ENCODE peak calls at places on chromosomes 3 and 15, in ten cellular contexts. One of them, this sample, is unnamed. For H3K4me1, the result is how much of the 10 kb centered on the place peaks cover.

GRCh38 chr15:72472907-72473669 is 1.0 kb upstream of the ARIH1 start:
- DNase-seq in GM12878: peak
- DNase-seq in SJSA1: no peak
- DNase-seq in adrenal gland: no peak
- DNase-seq in GM23248: peak
- DNase-seq in cardiac muscle cell: no peak
- DNase-seq in K562: peak
- DNase-seq in A549: no peak
- DNase-seq in neuronal stem cell: peak
- DNase-seq in hepatocyte: peak
- DNase-seq in this sample: no peak

GRCh38 chr3:66449411-66449931 is 51.4 kb downstream of the LRIG1 start:
- DNase-seq in hepatocyte: no peak
- DNase-seq in neuronal stem cell: no peak
- DNase-seq in GM23248: no peak
- DNase-seq in K562: no peak
- DNase-seq in A549: no peak
- DNase-seq in GM12878: no peak
- DNase-seq in adrenal gland: no peak
- DNase-seq in SJSA1: no peak
- DNase-seq in cardiac muscle cell: no peak
- DNase-seq in this sample: peak

GRCh38 chr15:44720460-44721185 is 9.3 kb downstream of the B2M start:
- DNase-seq in A549: no peak
- DNase-seq in GM12878: no peak
- DNase-seq in neuronal stem cell: no peak
- DNase-seq in GM23248: no peak
- DNase-seq in SJSA1: no peak
- DNase-seq in cardiac muscle cell: no peak
- DNase-seq in adrenal gland: no peak
- DNase-seq in K562: no peak
- DNase-seq in hepatocyte: no peak
- DNase-seq in this sample: no peak

GRCh38 chr3:135753506-135753905 is 212.0 kb upstream of the PPP2R3A start:
- DNase-seq in A549: no peak
- DNase-seq in GM23248: no peak
- DNase-seq in hepatocyte: no peak
- DNase-seq in cardiac muscle cell: no peak
- DNase-seq in SJSA1: no peak
- DNase-seq in adrenal gland: no peak
- DNase-seq in K562: no peak
- DNase-seq in GM12878: no peak
- DNase-seq in neuronal stem cell: no peak
- DNase-seq in this sample: no peak

GRCh38 chr3:194424373-194424772 is 25.3 kb upstream of the GP5 start:
- DNase-seq in GM23248: no peak
- DNase-seq in cardiac muscle cell: no peak
- DNase-seq in adrenal gland: no peak
- DNase-seq in SJSA1: no peak
- DNase-seq in GM12878: no peak
- DNase-seq in hepatocyte: no peak
- DNase-seq in A549: no peak
- DNase-seq in K562: no peak
- DNase-seq in neuronal stem cell: no peak
- DNase-seq in this sample: no peak

GRCh38 chr15:79834496-79834895 is 62.3 kb downstream of the MTHFS start:
- DNase-seq in A549: no peak
- DNase-seq in GM12878: no peak
- DNase-seq in K562: no peak
- DNase-seq in GM23248: no peak
- DNase-seq in cardiac muscle cell: peak
- DNase-seq in adrenal gland: peak
- DNase-seq in neuronal stem cell: no peak
- DNase-seq in SJSA1: no peak
- DNase-seq in hepatocyte: peak
- DNase-seq in this sample: no peak

GRCh38 chr3:32685604-32686185 is 707 bp downstream of the CNOT10 start:
- DNase-seq in hepatocyte: no peak
- DNase-seq in GM23248: peak
- DNase-seq in SJSA1: no peak
- DNase-seq in K562: no peak
- DNase-seq in adrenal gland: no peak
- DNase-seq in neuronal stem cell: peak
- DNase-seq in A549: peak
- DNase-seq in GM12878: no peak
- DNase-seq in cardiac muscle cell: no peak
- DNase-seq in this sample: no peak

GRCh38 chr15:40344631-40345120 is 3.9 kb upstream of the CCDC9B start:
- DNase-seq in neuronal stem cell: no peak
- DNase-seq in cardiac muscle cell: peak
- DNase-seq in SJSA1: peak
- DNase-seq in K562: peak
- DNase-seq in adrenal gland: peak
- DNase-seq in GM12878: no peak
- DNase-seq in GM23248: peak
- DNase-seq in A549: peak
- DNase-seq in hepatocyte: peak
- DNase-seq in this sample: peak

GRCh38 chr3:138384971-138385370 is 36.6 kb downstream of the MRAS start:
- DNase-seq in cardiac muscle cell: no peak
- DNase-seq in K562: peak
- DNase-seq in A549: no peak
- DNase-seq in SJSA1: no peak
- DNase-seq in neuronal stem cell: no peak
- DNase-seq in GM12878: no peak
- DNase-seq in hepatocyte: no peak
- DNase-seq in adrenal gland: peak
- DNase-seq in GM23248: no peak
- DNase-seq in this sample: no peak

GRCh38 chr3:125129512-125129962 is 73.7 kb upstream of the HEG1 start:
- DNase-seq in neuronal stem cell: no peak
- DNase-seq in cardiac muscle cell: no peak
- DNase-seq in GM12878: no peak
- DNase-seq in hepatocyte: peak
- DNase-seq in K562: peak
- DNase-seq in SJSA1: peak
- DNase-seq in adrenal gland: peak
- DNase-seq in GM23248: peak
- DNase-seq in A549: no peak
- DNase-seq in this sample: no peak

GRCh38 chr15:49918106-49918505 is 200.9 kb downstream of the ATP8B4 start:
- DNase-seq in hepatocyte: no peak
- DNase-seq in neuronal stem cell: no peak
- DNase-seq in SJSA1: no peak
- DNase-seq in cardiac muscle cell: no peak
- DNase-seq in GM23248: peak
- DNase-seq in adrenal gland: peak
- DNase-seq in K562: no peak
- DNase-seq in A549: no peak
- DNase-seq in GM12878: no peak
- DNase-seq in this sample: peak

GRCh38 chr3:190853464-190853863 is 9.0 kb downstream of the GMNC start:
- DNase-seq in SJSA1: no peak
- DNase-seq in GM12878: no peak
- DNase-seq in adrenal gland: no peak
- DNase-seq in A549: no peak
- DNase-seq in K562: no peak
- DNase-seq in neuronal stem cell: no peak
- DNase-seq in cardiac muscle cell: no peak
- DNase-seq in GM23248: no peak
- DNase-seq in hepatocyte: no peak
- DNase-seq in this sample: no peak

GRCh38 chr15:85749261-85750151 is 45.2 kb downstream of the KLHL25 start:
- DNase-seq in SJSA1: no peak
- DNase-seq in GM12878: no peak
- DNase-seq in A549: no peak
- DNase-seq in adrenal gland: peak
- DNase-seq in cardiac muscle cell: no peak
- DNase-seq in hepatocyte: no peak
- DNase-seq in GM23248: peak
- DNase-seq in neuronal stem cell: no peak
- DNase-seq in K562: no peak
- DNase-seq in this sample: no peak

GRCh38 chr15:85837011-85837433 is 42.3 kb upstream of the KLHL25 start:
- DNase-seq in K562: no peak
- DNase-seq in hepatocyte: peak
- DNase-seq in adrenal gland: no peak
- DNase-seq in cardiac muscle cell: no peak
- DNase-seq in A549: peak
- DNase-seq in SJSA1: no peak
- DNase-seq in neuronal stem cell: no peak
- DNase-seq in GM23248: no peak
- DNase-seq in GM12878: no peak
- DNase-seq in this sample: no peak

GRCh38 chr3:183008799-183009198 is 28.5 kb upstream of the DCUN1D1 start:
- DNase-seq in GM12878: no peak
- DNase-seq in A549: no peak
- DNase-seq in neuronal stem cell: no peak
- DNase-seq in GM23248: no peak
- DNase-seq in cardiac muscle cell: no peak
- DNase-seq in K562: no peak
- DNase-seq in SJSA1: no peak
- DNase-seq in hepatocyte: no peak
- DNase-seq in adrenal gland: no peak
- DNase-seq in this sample: no peak

GRCh38 chr3:43248194-43248593 is 38.1 kb upstream of the SNRK start:
- DNase-seq in cardiac muscle cell: no peak
- DNase-seq in hepatocyte: no peak
- DNase-seq in K562: no peak
- DNase-seq in adrenal gland: no peak
- DNase-seq in neuronal stem cell: no peak
- DNase-seq in GM12878: no peak
- DNase-seq in GM23248: peak
- DNase-seq in SJSA1: no peak
- DNase-seq in A549: no peak
- DNase-seq in this sample: no peak

GRCh38 chr3:81872566-81872965 is 111.1 kb upstream of the GBE1 start:
- DNase-seq in neuronal stem cell: no peak
- DNase-seq in hepatocyte: no peak
- DNase-seq in SJSA1: no peak
- DNase-seq in A549: no peak
- DNase-seq in cardiac muscle cell: no peak
- DNase-seq in K562: no peak
- DNase-seq in GM12878: no peak
- DNase-seq in adrenal gland: no peak
- DNase-seq in GM23248: no peak
- DNase-seq in this sample: no peak

GRCh38 chr15:96064351-96064756 is 266.1 kb upstream of the NR2F2 start:
- DNase-seq in GM12878: no peak
- DNase-seq in adrenal gland: no peak
- DNase-seq in hepatocyte: peak
- DNase-seq in GM23248: no peak
- DNase-seq in SJSA1: no peak
- DNase-seq in neuronal stem cell: no peak
- DNase-seq in K562: no peak
- DNase-seq in A549: no peak
- DNase-seq in cardiac muscle cell: no peak
- DNase-seq in this sample: no peak

GRCh38 chr3:17974206-17974841 is 231.9 kb upstream of the TBC1D5 start:
- DNase-seq in GM12878: no peak
- DNase-seq in adrenal gland: no peak
- DNase-seq in neuronal stem cell: no peak
- DNase-seq in A549: no peak
- DNase-seq in hepatocyte: no peak
- DNase-seq in K562: peak
- DNase-seq in GM23248: peak
- DNase-seq in cardiac muscle cell: no peak
- DNase-seq in SJSA1: no peak
- DNase-seq in this sample: no peak

GRCh38 chr15:60152386-60152785 is 148.3 kb downstream of the FOXB1 start:
- DNase-seq in A549: no peak
- DNase-seq in adrenal gland: no peak
- DNase-seq in cardiac muscle cell: no peak
- DNase-seq in SJSA1: no peak
- DNase-seq in GM12878: no peak
- DNase-seq in K562: no peak
- DNase-seq in GM23248: no peak
- DNase-seq in neuronal stem cell: no peak
- DNase-seq in hepatocyte: no peak
- DNase-seq in this sample: no peak
- H3K4me3 ChIP-seq in A549: no peak
- H3K4me3 ChIP-seq in adrenal gland: no peak
- H3K4me3 ChIP-seq in cardiac muscle cell: no peak
- H3K4me3 ChIP-seq in SJSA1: no peak
- H3K4me3 ChIP-seq in GM12878: no peak
- H3K4me3 ChIP-seq in K562: no peak
- H3K4me3 ChIP-seq in GM23248: no peak
- H3K4me3 ChIP-seq in neuronal stem cell: no peak
- H3K4me3 ChIP-seq in hepatocyte: no peak
- H3K4me3 ChIP-seq in this sample: no peak

DNA sequence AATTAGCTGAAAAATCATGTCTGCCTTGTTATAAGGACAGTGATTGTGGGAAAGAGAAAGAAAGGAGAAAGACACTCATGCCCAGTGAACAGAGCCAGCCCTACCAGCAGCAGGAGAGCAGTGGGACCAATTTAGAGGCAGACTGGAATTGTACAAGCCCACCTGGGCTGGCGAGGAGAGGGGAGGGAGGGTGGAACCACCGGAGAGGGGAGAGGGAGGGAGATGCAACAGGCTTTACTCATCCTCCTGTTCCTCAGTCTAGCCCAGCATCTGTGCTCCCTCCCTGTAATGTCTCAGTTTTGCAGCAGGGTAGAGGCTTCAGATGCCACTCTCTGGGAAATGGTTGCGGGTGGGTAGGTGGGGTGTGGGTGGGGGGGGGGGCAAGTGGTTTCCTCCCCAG is 54.7 kb downstream of the RAB11A start:
- DNase-seq in hepatocyte: no peak
- DNase-seq in neuronal stem cell: no peak
- DNase-seq in SJSA1: no peak
- DNase-seq in GM12878: no peak
- DNase-seq in GM23248: no peak
- DNase-seq in K562: no peak
- DNase-seq in cardiac muscle cell: no peak
- DNase-seq in adrenal gland: no peak
- DNase-seq in A549: no peak
- DNase-seq in this sample: no peak
- H3K4me1 ChIP-seq in hepatocyte: under half
- H3K4me1 ChIP-seq in neuronal stem cell: under half
- H3K4me1 ChIP-seq in SJSA1: under half
- H3K4me1 ChIP-seq in GM12878: under half
- H3K4me1 ChIP-seq in GM23248: under half
- H3K4me1 ChIP-seq in K562: under half
- H3K4me1 ChIP-seq in cardiac muscle cell: under half
- H3K4me1 ChIP-seq in adrenal gland: under half
- H3K4me1 ChIP-seq in A549: under half
- H3K4me1 ChIP-seq in this sample: under half

GRCh38 chr3:38558864-38559263 is 62.7 kb downstream of the EXOG start:
- DNase-seq in K562: no peak
- DNase-seq in A549: no peak
- DNase-seq in GM12878: no peak
- DNase-seq in hepatocyte: no peak
- DNase-seq in GM23248: no peak
- DNase-seq in cardiac muscle cell: no peak
- DNase-seq in SJSA1: no peak
- DNase-seq in neuronal stem cell: no peak
- DNase-seq in adrenal gland: no peak
- DNase-seq in this sample: no peak
- H3K4me3 ChIP-seq in K562: no peak
- H3K4me3 ChIP-seq in A549: no peak
- H3K4me3 ChIP-seq in GM12878: no peak
- H3K4me3 ChIP-seq in hepatocyte: no peak
- H3K4me3 ChIP-seq in GM23248: no peak
- H3K4me3 ChIP-seq in cardiac muscle cell: no peak
- H3K4me3 ChIP-seq in SJSA1: no peak
- H3K4me3 ChIP-seq in neuronal stem cell: no peak
- H3K4me3 ChIP-seq in adrenal gland: no peak
- H3K4me3 ChIP-seq in this sample: no peak

GRCh38 chr15:74141591-74141990 is 11.2 kb downstream of the ISLR2 start:
- DNase-seq in adrenal gland: no peak
- DNase-seq in A549: no peak
- DNase-seq in SJSA1: no peak
- DNase-seq in neuronal stem cell: no peak
- DNase-seq in cardiac muscle cell: no peak
- DNase-seq in GM12878: no peak
- DNase-seq in GM23248: no peak
- DNase-seq in hepatocyte: no peak
- DNase-seq in K562: no peak
- DNase-seq in this sample: no peak
- H3K4me1 ChIP-seq in adrenal gland: under half
- H3K4me1 ChIP-seq in A549: under half
- H3K4me1 ChIP-seq in SJSA1: under half
- H3K4me1 ChIP-seq in neuronal stem cell: under half
- H3K4me1 ChIP-seq in cardiac muscle cell: under half
- H3K4me1 ChIP-seq in GM12878: under half
- H3K4me1 ChIP-seq in GM23248: under half
- H3K4me1 ChIP-seq in hepatocyte: under half
- H3K4me1 ChIP-seq in K562: under half
- H3K4me1 ChIP-seq in this sample: under half

This sample was measured in heart right ventricle.